ENCODE peak calls at places on chromosomes 16 and 17, in four cellular contexts. N is stomach, U is heart right ventricle, D is IMR-90. L is an unnamed sample.

GRCh38 chr17:65277576-65277975 is 140.4 kb downstream of the RGS9 start:
- DNase-seq in N (no peak), U (no peak), D (peak), L (no peak)

GRCh38 chr16:87308826-87309225 is 8.4 kb downstream of the C16orf95 start:
- DNase-seq in N (no peak), U (no peak), D (no peak), L (no peak)

GRCh38 chr16:69419956-69420355 is 4.5 kb upstream of the CYB5B start:
- DNase-seq in N (no peak), U (no peak), D (no peak), L (no peak)

GRCh38 chr17:81888988-81889595 is 2.3 kb downstream of the ALYREF start:
- DNase-seq in N (no peak), U (no peak), D (no peak), L (no peak)

GRCh38 chr17:6279659-6280058 is 155.3 kb downstream of the AIPL1 start:
- DNase-seq in N (no peak), U (no peak), D (no peak), L (peak)

GRCh38 chr17:50692448-50693040 is 15.2 kb downstream of the ANKRD40 start:
- DNase-seq in N (no peak), U (no peak), D (no peak), L (no peak)

GRCh38 chr17:9258115-9259020 is 237.1 kb downstream of the NTN1 start:
- DNase-seq in N (no peak), U (no peak), D (no peak), L (no peak)

GRCh38 chr17:4480929-4481898 is 17.5 kb upstream of the SPNS2 start:
- DNase-seq in N (peak), U (no peak), D (no peak), L (no peak)

GRCh38 chr17:57655564-57655963 is 89.5 kb downstream of the CCDC182 start:
- DNase-seq in N (no peak), U (no peak), D (no peak), L (no peak)

GRCh38 chr17:9054611-9055010 is 33.3 kb downstream of the NTN1 start:
- DNase-seq in N (no peak), U (no peak), D (no peak), L (no peak)

GRCh38 chr17:7224661-7225111 is 4.9 kb downstream of the ACADVL start:
- DNase-seq in N (no peak), U (no peak), D (no peak), L (no peak)

GRCh38 chr16:77594057-77594456 is 128.3 kb upstream of the NUDT7 start:
- DNase-seq in N (no peak), U (no peak), D (no peak), L (no peak)

GRCh38 chr17:42405963-42406495 is 17.0 kb downstream of the CAVIN1 start:
- DNase-seq in N (peak), U (peak), D (peak), L (peak)

GRCh38 chr17:66689192-66689591 is 145.7 kb upstream of the CACNG5 start:
- DNase-seq in N (no peak), U (no peak), D (no peak), L (no peak)

GRCh38 chr17:57574040-57574513 is 171.0 kb downstream of the CCDC182 start:
- DNase-seq in N (no peak), U (peak), D (peak), L (no peak)

GRCh38 chr17:74042744-74043486 is 160.6 kb upstream of the RPL38 start:
- DNase-seq in N (no peak), U (no peak), D (peak), L (no peak)

GRCh38 chr16:88669986-88670385 is 7.1 kb upstream of the MVD start:
- DNase-seq in N (no peak), U (no peak), D (no peak), L (no peak)

GRCh38 chr17:30095507-30096244 is 20.9 kb upstream of the NSRP1 start:
- DNase-seq in N (no peak), U (no peak), D (peak), L (peak)

GRCh38 chr17:49076575-49077384 is 55.8 kb upstream of the B4GALNT2 start:
- DNase-seq in N (no peak), U (no peak), D (peak), L (no peak)

GRCh38 chr16:2744711-2745110 is 7.7 kb upstream of the SRRM2 start:
- DNase-seq in N (no peak), U (no peak), D (no peak), L (no peak)

GRCh38 chr17:77609553-77610517 is 348.7 kb upstream of the TNRC6C start:
- DNase-seq in N (no peak), U (no peak), D (no peak), L (no peak)

GRCh38 chr16:79653337-79654000 is 52.9 kb upstream of the MAF start:
- DNase-seq in N (no peak), U (peak), D (no peak), L (peak)

GRCh38 chr17:888998-889401 is 90.6 kb downstream of the NXN start:
- DNase-seq in N (no peak), U (no peak), D (no peak), L (no peak)

GRCh38 chr17:70780031-70780430 is 610.7 kb downstream of the KCNJ2 start:
- DNase-seq in N (no peak), U (no peak), D (peak), L (no peak)

GRCh38 chr17:12133183-12133582 is 112.5 kb downstream of the MAP2K4 start:
- DNase-seq in N (no peak), U (no peak), D (peak), L (no peak)

GRCh38 chr17:59723607-59724006 is 16.2 kb downstream of the VMP1 start:
- DNase-seq in N (no peak), U (no peak), D (no peak), L (no peak)
- H3K27ac ChIP-seq in N (peak), U (no peak), D (no peak), L (no peak)

DNA sequence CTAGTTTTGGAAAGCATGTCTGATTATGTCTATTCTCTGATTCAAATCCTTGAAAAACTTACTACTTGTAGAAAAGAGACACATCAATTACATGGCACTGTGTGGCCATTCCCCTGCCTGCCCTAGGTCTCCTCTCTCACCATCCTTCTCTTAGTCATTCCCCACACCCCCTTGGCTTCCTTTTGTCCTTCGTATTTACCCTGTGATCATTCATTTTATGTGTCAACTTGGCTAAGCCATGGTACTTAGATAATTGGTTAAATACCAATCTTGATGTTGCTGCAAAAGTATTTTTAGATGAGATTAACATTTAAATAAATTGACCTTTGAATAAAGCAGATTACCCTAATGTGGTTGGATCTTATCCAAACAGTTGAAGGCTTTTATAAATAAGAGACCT is 122.9 kb upstream of the CDH11 start:
- DNase-seq in N (no peak), U (no peak), D (no peak), L (no peak)
- TF ChIP-seq CTCF in N (no peak), U (no peak), D (no peak), L (no peak)

GRCh38 chr17:80503921-80504320 is 27.5 kb upstream of the NPTX1 start:
- DNase-seq in N (no peak), U (no peak), D (no peak), L (no peak)

GRCh38 chr17:80502578-80502877 is 26.1 kb upstream of the NPTX1 start:
- DNase-seq in N (no peak), U (no peak), D (no peak), L (no peak)

GRCh38 chr17:80503031-80503430 is 26.6 kb upstream of the NPTX1 start:
- DNase-seq in N (no peak), U (no peak), D (no peak), L (no peak)

GRCh38 chr17:80499961-80500665 is 23.7 kb upstream of the NPTX1 start:
- DNase-seq in N (no peak), U (no peak), D (no peak), L (no peak)

GRCh38 chr17:80501739-80502577 is 25.6 kb upstream of the NPTX1 start:
- DNase-seq in N (no peak), U (no peak), D (peak), L (no peak)
- H3K27ac ChIP-seq in N (no peak), U (no peak), D (peak), L (no peak)

DNA sequence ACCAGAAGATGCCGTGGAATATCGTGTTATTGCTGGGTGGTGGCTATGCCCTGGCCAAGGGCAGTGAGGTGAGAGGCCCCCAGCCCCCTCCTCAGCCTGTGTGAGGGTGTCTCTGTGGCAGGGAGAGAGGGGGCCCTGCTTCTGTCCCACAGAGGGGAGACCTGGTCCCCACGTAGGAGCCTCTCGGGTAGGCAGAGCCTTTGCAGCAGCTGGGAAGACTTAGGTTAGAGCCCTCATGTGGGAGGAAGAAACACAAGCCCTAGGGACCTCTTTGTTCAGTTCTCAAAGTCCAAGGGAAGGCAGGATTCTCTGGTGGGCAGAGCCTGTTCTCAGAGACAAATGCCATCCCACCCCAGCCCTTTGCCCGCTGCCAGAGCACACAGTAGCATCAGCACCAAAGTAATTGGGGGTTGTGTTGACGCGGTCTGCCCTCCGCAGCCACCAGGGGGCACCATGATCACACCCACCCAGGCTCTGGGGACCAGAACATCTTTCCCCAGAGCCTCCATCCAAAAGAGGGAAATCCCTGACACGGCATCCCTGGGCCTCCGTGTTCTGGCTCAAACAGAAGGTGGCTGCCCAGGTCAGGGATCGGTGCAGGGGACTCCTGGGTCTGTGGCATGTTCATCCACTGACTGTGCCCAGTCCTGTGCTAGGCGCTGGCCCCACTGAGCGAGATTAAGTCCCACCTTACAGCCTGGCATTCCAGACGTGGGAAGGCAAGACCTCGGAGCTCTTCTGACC is 11.5 kb upstream of the FOXN1 start:
- DNase-seq in N (peak), U (peak), D (peak), L (peak)
- TF ChIP-seq CTCF in N (peak), U (peak), D (peak), L (peak)

GRCh38 chr17:43822566-43823190 is 10.3 kb downstream of the MPP3 start:
- DNase-seq in N (no peak), U (no peak), D (peak), L (no peak)
- H3K27ac ChIP-seq in N (peak), U (peak), D (no peak), L (peak)